ENCODE peak calls at places on chromosomes 7 and 10, in ten cellular contexts. H, C, A, J, R, L, T, O, D and F are unnamed samples.

GRCh38 chr7:155660059-155660757 is 15.7 kb downstream of the RBM33 start:
- DNase-seq in H (no peak), C (peak), A (no peak), J (no peak), R (peak), L (no peak), T (no peak), O (no peak), D (peak), F (no peak)

GRCh38 chr10:94138391-94138790 is 144.7 kb downstream of the PLCE1 start:
- DNase-seq in H (no peak), C (no peak), A (no peak), J (no peak), R (no peak), L (no peak), T (no peak), O (no peak), D (no peak), F (no peak)

GRCh38 chr7:98354511-98355249 is 46.2 kb downstream of the BAIAP2L1 start:
- DNase-seq in H (peak), C (peak), A (peak), J (peak), R (no peak), L (no peak), T (no peak), O (no peak), D (no peak), F (no peak)

GRCh38 chr10:60611291-60611747 is 167.0 kb upstream of the CDK1 start:
- DNase-seq in H (no peak), C (peak), A (peak), J (no peak), R (no peak), L (no peak), T (no peak), O (no peak), D (peak), F (no peak)

GRCh38 chr7:8491106-8491505 is 57.7 kb downstream of the NXPH1 start:
- DNase-seq in H (no peak), C (no peak), A (no peak), J (no peak), R (no peak), L (no peak), T (no peak), O (no peak), D (no peak), F (no peak)

GRCh38 chr7:121307021-121307575 is 21.7 kb upstream of the WNT16 start:
- DNase-seq in H (no peak), C (no peak), A (no peak), J (no peak), R (no peak), L (no peak), T (no peak), O (no peak), D (no peak), F (no peak)

GRCh38 chr10:18145652-18146051 is 5.4 kb downstream of the CACNB2 start:
- DNase-seq in H (no peak), C (no peak), A (no peak), J (no peak), R (no peak), L (no peak), T (no peak), O (no peak), D (no peak), F (no peak)

GRCh38 chr10:122276611-122277205 is 5.6 kb downstream of the BTBD16 start:
- DNase-seq in H (peak), C (peak), A (peak), J (no peak), R (no peak), L (no peak), T (no peak), O (peak), D (peak), F (no peak)

GRCh38 chr10:29731760-29732159 is 97.0 kb upstream of the SVIL start:
- DNase-seq in H (no peak), C (no peak), A (no peak), J (peak), R (no peak), L (no peak), T (no peak), O (peak), D (no peak), F (no peak)

GRCh38 chr7:12686894-12687212 is 580 bp upstream of the ARL4A start:
- DNase-seq in H (no peak), C (no peak), A (no peak), J (no peak), R (no peak), L (no peak), T (no peak), O (no peak), D (no peak), F (no peak)

GRCh38 chr10:73110345-73110849 is at the start of gene NUDT13:
- DNase-seq in H (peak), C (peak), A (peak), J (peak), R (peak), L (peak), T (peak), O (peak), D (peak), F (peak)

GRCh38 chr7:151727579-151728285 is 149.2 kb downstream of the PRKAG2 start:
- DNase-seq in H (peak), C (peak), A (no peak), J (peak), R (no peak), L (no peak), T (peak), O (peak), D (peak), F (peak)

DNA sequence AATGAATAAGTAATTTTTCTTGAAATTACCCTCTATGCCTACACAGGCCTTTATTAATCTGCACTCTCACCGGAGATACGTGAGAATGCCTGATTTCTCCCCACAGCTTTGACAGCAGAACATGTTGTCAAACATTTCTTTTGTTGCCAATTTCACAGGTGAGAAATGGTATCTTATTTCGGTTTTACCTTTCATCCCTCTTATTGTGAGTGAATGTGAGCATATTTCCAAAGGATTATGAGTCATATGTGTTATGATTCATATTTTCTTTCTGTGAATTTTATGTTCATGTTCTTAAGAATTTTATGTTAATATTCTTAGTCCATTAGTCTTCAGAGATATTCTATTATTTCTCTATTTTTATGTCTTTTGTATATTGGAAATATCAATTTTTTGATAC is 965.1 kb downstream of the CCSER2 start:
- DNase-seq in H (no peak), C (no peak), A (no peak), J (no peak), R (no peak), L (no peak), T (no peak), O (no peak), D (no peak), F (no peak)
- TF ChIP-seq EP300 in H (no peak), C (no peak), A (no peak), J (no peak), R (no peak), L (no peak), T (no peak), O (no peak), D (no peak), F (no peak)

DNA sequence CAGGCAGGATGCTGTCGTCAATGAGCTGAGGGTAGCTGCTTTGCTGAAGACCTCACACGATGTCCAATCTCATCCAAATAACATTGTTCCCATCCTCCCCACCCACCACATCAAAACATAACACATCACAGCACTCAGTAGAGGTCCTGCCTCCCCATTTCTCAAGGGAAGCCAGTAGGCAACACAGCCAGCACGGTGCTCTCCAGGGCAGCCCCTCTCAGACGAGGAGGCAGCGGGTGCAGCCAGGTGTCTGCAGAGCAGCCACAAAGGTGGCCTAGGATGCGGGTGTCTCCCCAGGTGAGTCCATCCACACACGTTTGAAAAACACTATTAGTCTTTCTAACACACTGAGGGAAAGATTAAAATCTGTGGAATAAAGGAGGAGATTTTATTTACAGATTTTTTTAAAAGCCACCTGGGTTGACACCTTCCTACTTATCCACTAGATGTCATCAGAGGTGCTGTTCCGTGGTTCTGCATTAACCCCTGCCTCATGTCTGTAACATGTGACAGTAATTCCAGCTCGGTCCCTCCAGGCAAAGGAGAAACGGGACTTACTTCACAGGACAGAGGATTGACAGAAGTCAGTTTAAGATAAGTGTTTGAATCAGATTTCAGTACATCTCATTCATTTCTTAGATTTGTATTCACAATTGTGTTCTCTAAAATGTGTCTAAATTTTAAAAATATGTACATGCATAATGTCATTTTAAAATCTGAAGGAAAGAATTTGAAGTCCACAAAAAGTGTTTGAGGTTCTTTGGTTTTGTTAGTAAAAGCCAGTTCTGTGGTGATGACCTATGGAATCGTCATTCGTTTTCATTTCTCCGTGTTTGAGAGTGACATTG is 68.0 kb downstream of the LANCL2 start:
- DNase-seq in H (no peak), C (peak), A (peak), J (no peak), R (no peak), L (no peak), T (peak), O (no peak), D (peak), F (no peak)
- TF ChIP-seq CTCF in H (peak), C (peak), A (peak), J (peak), R (peak), L (peak), T (peak), O (no peak), D (peak), F (no peak)

GRCh38 chr7:30852360-30852709 is 59.3 kb upstream of the AQP1 start:
- DNase-seq in H (no peak), C (no peak), A (no peak), J (no peak), R (no peak), L (no peak), T (no peak), O (no peak), D (no peak), F (no peak)

GRCh38 chr7:30851651-30852359 is 59.8 kb upstream of the AQP1 start:
- DNase-seq in H (no peak), C (no peak), A (no peak), J (no peak), R (no peak), L (no peak), T (no peak), O (peak), D (no peak), F (no peak)

GRCh38 chr7:30855936-30856335 is 55.7 kb upstream of the AQP1 start:
- DNase-seq in H (no peak), C (no peak), A (no peak), J (no peak), R (no peak), L (no peak), T (no peak), O (no peak), D (no peak), F (no peak)

GRCh38 chr7:30852744-30853288 is 58.8 kb upstream of the AQP1 start:
- DNase-seq in H (no peak), C (no peak), A (no peak), J (no peak), R (no peak), L (no peak), T (no peak), O (no peak), D (no peak), F (no peak)

DNA sequence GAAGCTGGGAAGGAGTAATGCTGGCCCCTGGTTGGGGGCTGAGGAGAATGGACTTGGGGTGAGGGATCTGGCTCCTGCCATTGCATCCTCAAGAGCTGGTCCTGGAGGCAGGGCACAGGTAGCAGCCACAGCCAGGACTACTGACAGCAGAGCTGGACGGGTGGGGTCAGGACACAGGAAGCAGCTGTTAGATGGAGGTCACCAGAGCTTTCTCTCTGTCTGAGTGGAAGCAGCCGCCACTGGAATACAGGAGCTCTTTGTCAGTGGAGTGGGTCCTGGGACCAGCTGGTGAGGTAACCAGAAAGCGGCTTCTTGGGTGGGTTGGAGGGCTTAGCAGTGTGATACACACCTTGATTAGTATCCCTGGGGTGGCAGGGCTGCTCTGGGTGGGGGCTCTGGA is 58.1 kb upstream of the AQP1 start:
- DNase-seq in H (no peak), C (no peak), A (no peak), J (no peak), R (no peak), L (no peak), T (no peak), O (no peak), D (no peak), F (no peak)
- TF ChIP-seq EP300 in H (no peak), C (no peak), A (no peak), J (no peak), R (no peak), L (no peak), T (no peak), O (no peak), D (no peak), F (no peak)

GRCh38 chr7:90459888-90460287 is 9.6 kb upstream of the PTTG1IP2 start:
- DNase-seq in H (no peak), C (peak), A (peak), J (no peak), R (no peak), L (no peak), T (no peak), O (no peak), D (peak), F (no peak)
- TF ChIP-seq CTCF in H (no peak), C (no peak), A (peak), J (no peak), R (no peak), L (peak), T (peak), O (no peak), D (peak), F (no peak)

GRCh38 chr10:78768041-78768569 is 300.7 kb upstream of the ZMIZ1 start:
- DNase-seq in H (no peak), C (no peak), A (no peak), J (no peak), R (no peak), L (no peak), T (no peak), O (no peak), D (no peak), F (no peak)
- TF ChIP-seq EP300 in H (no peak), C (no peak), A (no peak), J (no peak), R (no peak), L (no peak), T (no peak), O (no peak), D (no peak), F (no peak)

GRCh38 chr7:113404245-113404644 is 285.9 kb upstream of the SMIM30 start:
- DNase-seq in H (no peak), C (peak), A (peak), J (no peak), R (no peak), L (no peak), T (peak), O (no peak), D (peak), F (no peak)
- TF ChIP-seq CTCF in H (no peak), C (peak), A (peak), J (no peak), R (peak), L (peak), T (peak), O (no peak), D (peak), F (no peak)

GRCh38 chr10:86849495-86849894 is 93.1 kb downstream of the BMPR1A start:
- DNase-seq in H (no peak), C (no peak), A (no peak), J (no peak), R (peak), L (no peak), T (no peak), O (no peak), D (no peak), F (no peak)

GRCh38 chr10:86850481-86850880 is 94.1 kb downstream of the BMPR1A start:
- DNase-seq in H (no peak), C (no peak), A (no peak), J (no peak), R (no peak), L (no peak), T (no peak), O (no peak), D (no peak), F (no peak)

GRCh38 chr10:86848747-86849146 is 92.3 kb downstream of the BMPR1A start:
- DNase-seq in H (no peak), C (no peak), A (no peak), J (no peak), R (no peak), L (no peak), T (no peak), O (no peak), D (no peak), F (no peak)

GRCh38 chr10:86855503-86855902 is 99.1 kb downstream of the BMPR1A start:
- DNase-seq in H (no peak), C (no peak), A (no peak), J (no peak), R (no peak), L (no peak), T (no peak), O (no peak), D (no peak), F (no peak)

DNA sequence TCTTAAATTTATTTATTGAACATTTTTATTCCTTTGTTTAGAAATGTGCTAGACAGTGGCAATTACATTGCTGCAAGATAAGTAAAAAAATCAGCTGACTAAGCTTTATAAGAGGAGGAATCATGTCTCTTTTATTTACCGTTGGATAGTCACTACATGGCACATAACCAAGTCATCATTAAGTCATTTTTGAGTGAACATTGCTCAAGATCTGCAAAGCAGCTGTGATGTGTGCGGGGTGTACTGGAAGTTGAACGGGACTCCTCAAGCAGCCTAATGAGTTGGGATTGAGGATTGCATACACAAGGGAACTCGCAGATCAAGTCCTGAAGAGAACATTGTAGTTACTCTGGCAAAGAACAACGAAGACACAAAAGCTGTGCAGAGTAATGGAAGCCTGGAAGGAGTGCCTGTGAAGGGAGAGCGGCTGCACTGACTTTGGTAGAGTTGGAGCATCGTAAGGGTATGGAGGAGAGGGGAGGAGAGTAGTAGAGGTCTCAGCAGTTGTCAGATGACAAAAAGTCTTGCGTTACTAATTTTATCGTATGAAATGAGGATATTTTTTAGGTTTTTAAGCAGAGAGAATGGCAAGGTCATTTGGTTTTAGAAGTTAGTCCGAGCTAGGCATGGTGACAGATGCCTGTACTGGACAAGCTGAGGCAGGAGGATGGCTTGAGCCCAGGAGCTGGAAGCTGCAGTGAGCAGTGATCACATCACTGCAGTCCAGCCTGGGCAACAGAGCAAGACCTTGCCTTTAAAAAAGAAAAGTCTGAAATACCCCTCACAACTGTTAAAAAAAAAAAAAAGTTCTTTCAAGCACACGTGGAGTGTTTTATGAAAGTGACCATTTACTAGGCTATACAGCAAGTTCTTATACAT is 95.1 kb downstream of the BMPR1A start:
- DNase-seq in H (no peak), C (no peak), A (no peak), J (no peak), R (no peak), L (no peak), T (no peak), O (no peak), D (no peak), F (no peak)
- TF ChIP-seq EP300 in H (no peak), C (no peak), A (no peak), J (no peak), R (no peak), L (no peak), T (no peak), O (no peak), D (no peak), F (no peak)

DNA sequence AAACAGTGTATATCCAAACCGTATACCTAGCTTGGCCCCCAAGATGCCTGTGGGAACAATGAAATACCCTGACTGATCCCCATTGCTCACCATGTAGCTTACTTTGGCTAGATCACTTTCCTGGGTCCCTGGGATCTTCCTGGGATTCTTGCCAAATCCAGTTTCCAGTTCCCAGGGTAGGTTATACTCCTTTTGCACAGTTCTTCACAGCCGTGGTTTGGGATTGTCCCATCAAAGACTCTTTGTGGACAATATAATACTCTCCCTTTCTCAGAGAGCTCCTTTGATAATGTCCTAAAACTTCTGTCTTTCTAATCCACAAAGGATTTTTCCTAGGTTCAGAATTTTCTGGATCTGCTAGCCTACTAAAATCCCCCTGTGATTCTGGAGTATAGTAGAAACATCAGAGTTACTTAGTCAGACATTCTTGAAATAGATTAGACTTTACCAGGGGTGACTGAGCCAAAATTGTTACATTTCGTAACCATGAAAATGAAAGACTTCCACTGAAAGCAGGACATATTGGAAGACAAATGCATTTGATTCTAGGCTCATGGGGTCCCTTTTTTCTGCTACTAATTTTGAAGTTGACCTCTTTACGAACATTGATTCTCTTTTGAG is 388.3 kb upstream of the ETV1 start:
- DNase-seq in H (no peak), C (no peak), A (no peak), J (no peak), R (no peak), L (no peak), T (no peak), O (no peak), D (no peak), F (no peak)
- TF ChIP-seq CTCF in H (no peak), C (no peak), A (no peak), J (no peak), R (no peak), L (no peak), T (no peak), O (no peak), D (no peak), F (no peak)